ENCODE peak calls at places on chromosomes 5 and 9, in five cellular contexts. One of them, this sample, is unnamed.

GRCh38 chr9:134171316-134172197 is 7.2 kb upstream of the RNU6ATAC start:
- DNase-seq in right lobe of liver: peak; percentile 56
- DNase-seq in stimulated activated CD4-positive, alpha-beta T cell treated with anti-CD3 and anti-CD28 coated beads, TNF-alpha, amount 100 ng/mL, for 24 hours: no peak
- DNase-seq in GM12891: no peak
- DNase-seq in kidney: no peak
- DNase-seq in this sample: peak; percentile 69

GRCh38 chr9:123695391-123695790 is 234.5 kb downstream of the DENND1A start:
- DNase-seq in right lobe of liver: no peak
- DNase-seq in GM12891: no peak
- DNase-seq in stimulated activated CD4-positive, alpha-beta T cell treated with anti-CD3 and anti-CD28 coated beads, TNF-alpha, amount 100 ng/mL, for 24 hours: no peak
- DNase-seq in kidney: no peak
- DNase-seq in this sample: no peak

GRCh38 chr5:93017854-93018253 is 563.2 kb downstream of the NR2F1-AS1 start:
- DNase-seq in stimulated activated CD4-positive, alpha-beta T cell treated with anti-CD3 and anti-CD28 coated beads, TNF-alpha, amount 100 ng/mL, for 24 hours: no peak
- DNase-seq in right lobe of liver: no peak
- DNase-seq in kidney: no peak
- DNase-seq in GM12891: no peak
- DNase-seq in this sample: no peak

GRCh38 chr5:66959668-66960067 is 236.9 kb downstream of the CD180 start:
- DNase-seq in GM12891: no peak
- DNase-seq in kidney: no peak
- DNase-seq in right lobe of liver: no peak
- DNase-seq in stimulated activated CD4-positive, alpha-beta T cell treated with anti-CD3 and anti-CD28 coated beads, TNF-alpha, amount 100 ng/mL, for 24 hours: no peak
- DNase-seq in this sample: no peak

GRCh38 chr9:22379272-22379671 is 67.4 kb upstream of the DMRTA1 start:
- DNase-seq in kidney: no peak
- DNase-seq in stimulated activated CD4-positive, alpha-beta T cell treated with anti-CD3 and anti-CD28 coated beads, TNF-alpha, amount 100 ng/mL, for 24 hours: no peak
- DNase-seq in right lobe of liver: no peak
- DNase-seq in GM12891: no peak
- DNase-seq in this sample: no peak

GRCh38 chr9:134313470-134313869 is 12.8 kb upstream of the RXRA start:
- DNase-seq in GM12891: no peak
- DNase-seq in right lobe of liver: peak; percentile 42
- DNase-seq in kidney: peak; percentile 42
- DNase-seq in stimulated activated CD4-positive, alpha-beta T cell treated with anti-CD3 and anti-CD28 coated beads, TNF-alpha, amount 100 ng/mL, for 24 hours: no peak
- DNase-seq in this sample: peak; percentile 20

GRCh38 chr9:96249746-96250145 is 52.2 kb downstream of the HSD17B3 start:
- DNase-seq in stimulated activated CD4-positive, alpha-beta T cell treated with anti-CD3 and anti-CD28 coated beads, TNF-alpha, amount 100 ng/mL, for 24 hours: no peak
- DNase-seq in right lobe of liver: no peak
- DNase-seq in kidney: no peak
- DNase-seq in GM12891: no peak
- DNase-seq in this sample: no peak

GRCh38 chr5:122492675-122493074 is 180.6 kb downstream of the SNCAIP start:
- DNase-seq in GM12891: no peak
- DNase-seq in kidney: no peak
- DNase-seq in stimulated activated CD4-positive, alpha-beta T cell treated with anti-CD3 and anti-CD28 coated beads, TNF-alpha, amount 100 ng/mL, for 24 hours: no peak
- DNase-seq in right lobe of liver: no peak
- DNase-seq in this sample: no peak

GRCh38 chr5:116573279-116573616 is 1.4 kb downstream of the SEMA6A start:
- DNase-seq in kidney: peak; percentile 80
- DNase-seq in stimulated activated CD4-positive, alpha-beta T cell treated with anti-CD3 and anti-CD28 coated beads, TNF-alpha, amount 100 ng/mL, for 24 hours: no peak
- DNase-seq in right lobe of liver: peak; percentile 55
- DNase-seq in GM12891: peak; percentile 20
- DNase-seq in this sample: peak; percentile 63

GRCh38 chr5:180128671-180129261 is 57.2 kb upstream of the RNF130 start:
- DNase-seq in stimulated activated CD4-positive, alpha-beta T cell treated with anti-CD3 and anti-CD28 coated beads, TNF-alpha, amount 100 ng/mL, for 24 hours: no peak
- DNase-seq in right lobe of liver: no peak
- DNase-seq in GM12891: no peak
- DNase-seq in kidney: peak; percentile 61
- DNase-seq in this sample: no peak

GRCh38 chr9:75200892-75201470 is 112.7 kb downstream of the OSTF1 start:
- DNase-seq in stimulated activated CD4-positive, alpha-beta T cell treated with anti-CD3 and anti-CD28 coated beads, TNF-alpha, amount 100 ng/mL, for 24 hours: no peak
- DNase-seq in right lobe of liver: no peak
- DNase-seq in kidney: no peak
- DNase-seq in GM12891: no peak
- DNase-seq in this sample: no peak

GRCh38 chr5:6404129-6404528 is 25.8 kb upstream of the MED10 start:
- DNase-seq in kidney: no peak
- DNase-seq in stimulated activated CD4-positive, alpha-beta T cell treated with anti-CD3 and anti-CD28 coated beads, TNF-alpha, amount 100 ng/mL, for 24 hours: no peak
- DNase-seq in GM12891: no peak
- DNase-seq in right lobe of liver: no peak
- DNase-seq in this sample: no peak

GRCh38 chr9:69085523-69086283 is 50.2 kb downstream of the FXN start:
- DNase-seq in GM12891: no peak
- DNase-seq in stimulated activated CD4-positive, alpha-beta T cell treated with anti-CD3 and anti-CD28 coated beads, TNF-alpha, amount 100 ng/mL, for 24 hours: no peak
- DNase-seq in kidney: no peak
- DNase-seq in right lobe of liver: no peak
- DNase-seq in this sample: no peak

GRCh38 chr5:96530901-96531300 is 97.9 kb upstream of the PCSK1 start:
- DNase-seq in stimulated activated CD4-positive, alpha-beta T cell treated with anti-CD3 and anti-CD28 coated beads, TNF-alpha, amount 100 ng/mL, for 24 hours: no peak
- DNase-seq in kidney: no peak
- DNase-seq in right lobe of liver: no peak
- DNase-seq in GM12891: no peak
- DNase-seq in this sample: no peak

GRCh38 chr5:110361501-110361900 is 365.0 kb downstream of the TMEM232 start:
- DNase-seq in right lobe of liver: no peak
- DNase-seq in GM12891: no peak
- DNase-seq in kidney: no peak
- DNase-seq in stimulated activated CD4-positive, alpha-beta T cell treated with anti-CD3 and anti-CD28 coated beads, TNF-alpha, amount 100 ng/mL, for 24 hours: no peak
- DNase-seq in this sample: no peak

GRCh38 chr5:160550075-160550474 is 128.4 kb downstream of the PTTG1 start:
- DNase-seq in right lobe of liver: no peak
- DNase-seq in GM12891: no peak
- DNase-seq in stimulated activated CD4-positive, alpha-beta T cell treated with anti-CD3 and anti-CD28 coated beads, TNF-alpha, amount 100 ng/mL, for 24 hours: no peak
- DNase-seq in kidney: no peak
- DNase-seq in this sample: no peak

GRCh38 chr5:149130121-149130931 is 11.0 kb upstream of the ABLIM3 start:
- DNase-seq in kidney: no peak
- DNase-seq in stimulated activated CD4-positive, alpha-beta T cell treated with anti-CD3 and anti-CD28 coated beads, TNF-alpha, amount 100 ng/mL, for 24 hours: no peak
- DNase-seq in GM12891: no peak
- DNase-seq in right lobe of liver: no peak
- DNase-seq in this sample: no peak

GRCh38 chr5:1641041-1641440 is 117.3 kb upstream of the LPCAT1 start:
- DNase-seq in stimulated activated CD4-positive, alpha-beta T cell treated with anti-CD3 and anti-CD28 coated beads, TNF-alpha, amount 100 ng/mL, for 24 hours: no peak
- DNase-seq in right lobe of liver: no peak
- DNase-seq in GM12891: no peak
- DNase-seq in kidney: no peak
- DNase-seq in this sample: peak; percentile 52

This sample was measured in upper lobe of right lung.